ENCODE peak calls at places on chromosomes 16 and 17, in eight cellular contexts. One of them, this sample, is unnamed.

GRCh38 chr17:43927101-43927935 is 15.0 kb downstream of the PPY start:
- DNase-seq in IMR-90: no peak
- DNase-seq in esophagus squamous epithelium: no peak
- DNase-seq in K562: no peak
- DNase-seq in OCI-LY7: no peak
- DNase-seq in upper lobe of right lung: peak
- DNase-seq in neural progenitor cell: peak
- DNase-seq in left lung: no peak
- DNase-seq in this sample: no peak

GRCh38 chr17:66087073-66087472 is 104.9 kb downstream of the CEP112 start:
- DNase-seq in IMR-90: peak
- DNase-seq in esophagus squamous epithelium: no peak
- DNase-seq in K562: no peak
- DNase-seq in OCI-LY7: no peak
- DNase-seq in upper lobe of right lung: no peak
- DNase-seq in neural progenitor cell: no peak
- DNase-seq in left lung: no peak
- DNase-seq in this sample: no peak

GRCh38 chr17:75521951-75522727 is 3.4 kb upstream of the LLGL2 start:
- DNase-seq in IMR-90: peak
- DNase-seq in esophagus squamous epithelium: no peak
- DNase-seq in K562: no peak
- DNase-seq in OCI-LY7: no peak
- DNase-seq in upper lobe of right lung: peak
- DNase-seq in neural progenitor cell: no peak
- DNase-seq in left lung: no peak
- DNase-seq in this sample: no peak

GRCh38 chr16:21566891-21567414 is 32.4 kb upstream of the METTL9 start:
- DNase-seq in IMR-90: no peak
- DNase-seq in esophagus squamous epithelium: no peak
- DNase-seq in K562: no peak
- DNase-seq in OCI-LY7: no peak
- DNase-seq in upper lobe of right lung: no peak
- DNase-seq in neural progenitor cell: no peak
- DNase-seq in left lung: no peak
- DNase-seq in this sample: no peak

GRCh38 chr17:2227025-2227699 is 76.4 kb downstream of the SMG6 start:
- DNase-seq in IMR-90: no peak
- DNase-seq in esophagus squamous epithelium: no peak
- DNase-seq in K562: no peak
- DNase-seq in OCI-LY7: no peak
- DNase-seq in upper lobe of right lung: no peak
- DNase-seq in neural progenitor cell: no peak
- DNase-seq in left lung: no peak
- DNase-seq in this sample: no peak

GRCh38 chr16:3054965-3055733 is 8.8 kb downstream of the MMP25 start:
- DNase-seq in IMR-90: no peak
- DNase-seq in esophagus squamous epithelium: no peak
- DNase-seq in K562: no peak
- DNase-seq in OCI-LY7: peak
- DNase-seq in upper lobe of right lung: no peak
- DNase-seq in neural progenitor cell: no peak
- DNase-seq in left lung: no peak
- DNase-seq in this sample: no peak

GRCh38 chr17:81960130-81960958 is 643 bp downstream of the NOTUM start:
- DNase-seq in IMR-90: no peak
- DNase-seq in esophagus squamous epithelium: no peak
- DNase-seq in K562: peak
- DNase-seq in OCI-LY7: no peak
- DNase-seq in upper lobe of right lung: no peak
- DNase-seq in neural progenitor cell: peak
- DNase-seq in left lung: no peak
- DNase-seq in this sample: peak

GRCh38 chr16:54507091-54507490 is 220.5 kb upstream of the IRX3 start:
- DNase-seq in IMR-90: no peak
- DNase-seq in esophagus squamous epithelium: no peak
- DNase-seq in K562: no peak
- DNase-seq in OCI-LY7: no peak
- DNase-seq in upper lobe of right lung: no peak
- DNase-seq in neural progenitor cell: no peak
- DNase-seq in left lung: no peak
- DNase-seq in this sample: no peak

GRCh38 chr16:77063617-77064016 is 127.4 kb upstream of the MON1B start:
- DNase-seq in IMR-90: no peak
- DNase-seq in esophagus squamous epithelium: no peak
- DNase-seq in K562: no peak
- DNase-seq in OCI-LY7: no peak
- DNase-seq in upper lobe of right lung: no peak
- DNase-seq in neural progenitor cell: peak
- DNase-seq in left lung: no peak
- DNase-seq in this sample: no peak

GRCh38 chr17:78615631-78616030 is 38.4 kb upstream of the DNAH17 start:
- DNase-seq in IMR-90: no peak
- DNase-seq in esophagus squamous epithelium: no peak
- DNase-seq in K562: no peak
- DNase-seq in OCI-LY7: no peak
- DNase-seq in upper lobe of right lung: no peak
- DNase-seq in neural progenitor cell: no peak
- DNase-seq in left lung: peak
- DNase-seq in this sample: no peak

GRCh38 chr17:42895185-42895555 is 5.4 kb upstream of the G6PC1 start:
- DNase-seq in IMR-90: peak
- DNase-seq in esophagus squamous epithelium: no peak
- DNase-seq in K562: no peak
- DNase-seq in OCI-LY7: no peak
- DNase-seq in upper lobe of right lung: peak
- DNase-seq in neural progenitor cell: no peak
- DNase-seq in left lung: peak
- DNase-seq in this sample: no peak

GRCh38 chr17:27579897-27580321 is 51.1 kb upstream of the LGALS9 start:
- DNase-seq in IMR-90: no peak
- DNase-seq in esophagus squamous epithelium: no peak
- DNase-seq in K562: peak
- DNase-seq in OCI-LY7: no peak
- DNase-seq in upper lobe of right lung: no peak
- DNase-seq in neural progenitor cell: no peak
- DNase-seq in left lung: no peak
- DNase-seq in this sample: no peak

GRCh38 chr17:66549731-66550207 is 247.4 kb downstream of the PRKCA start:
- DNase-seq in IMR-90: peak
- DNase-seq in esophagus squamous epithelium: no peak
- DNase-seq in K562: no peak
- DNase-seq in OCI-LY7: no peak
- DNase-seq in upper lobe of right lung: no peak
- DNase-seq in neural progenitor cell: no peak
- DNase-seq in left lung: no peak
- DNase-seq in this sample: no peak

GRCh38 chr17:50180066-50180465 is 14.3 kb downstream of the SGCA start:
- DNase-seq in IMR-90: no peak
- DNase-seq in esophagus squamous epithelium: no peak
- DNase-seq in K562: no peak
- DNase-seq in OCI-LY7: no peak
- DNase-seq in upper lobe of right lung: no peak
- DNase-seq in neural progenitor cell: no peak
- DNase-seq in left lung: no peak
- DNase-seq in this sample: no peak

GRCh38 chr17:7020894-7021664 is 1.8 kb upstream of the BCL6B start:
- DNase-seq in IMR-90: no peak
- DNase-seq in esophagus squamous epithelium: no peak
- DNase-seq in K562: no peak
- DNase-seq in OCI-LY7: no peak
- DNase-seq in upper lobe of right lung: no peak
- DNase-seq in neural progenitor cell: no peak
- DNase-seq in left lung: no peak
- DNase-seq in this sample: no peak

GRCh38 chr16:89189358-89190025 is 10.8 kb downstream of the SLC22A31 start:
- DNase-seq in IMR-90: no peak
- DNase-seq in esophagus squamous epithelium: no peak
- DNase-seq in K562: no peak
- DNase-seq in OCI-LY7: no peak
- DNase-seq in upper lobe of right lung: no peak
- DNase-seq in neural progenitor cell: no peak
- DNase-seq in left lung: no peak
- DNase-seq in this sample: peak

GRCh38 chr16:22088642-22089041 is 3.7 kb upstream of the VWA3A start:
- DNase-seq in IMR-90: no peak
- DNase-seq in esophagus squamous epithelium: no peak
- DNase-seq in K562: no peak
- DNase-seq in OCI-LY7: no peak
- DNase-seq in upper lobe of right lung: no peak
- DNase-seq in neural progenitor cell: no peak
- DNase-seq in left lung: no peak
- DNase-seq in this sample: no peak

DNA sequence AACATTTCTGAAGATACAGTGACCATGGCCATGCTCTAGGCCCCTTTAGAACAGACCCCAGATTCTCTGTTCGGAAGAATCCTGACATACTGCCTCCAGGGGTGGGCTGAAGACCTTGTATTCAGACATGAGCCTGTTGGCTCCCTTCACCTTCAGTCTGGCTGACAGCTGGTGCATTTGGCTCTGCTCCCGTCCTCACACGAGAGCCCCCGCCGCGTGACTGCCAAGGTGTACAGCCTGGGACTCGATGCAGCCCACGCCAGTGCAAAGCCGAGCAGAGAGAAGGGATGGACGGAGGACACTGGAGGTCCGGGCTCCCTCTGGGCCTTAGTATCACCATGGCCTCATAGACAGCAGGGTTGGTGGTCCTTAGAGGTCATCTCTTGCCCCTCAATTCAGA is 46.9 kb downstream of the COTL1 start:
- DNase-seq in IMR-90: no peak
- DNase-seq in esophagus squamous epithelium: no peak
- DNase-seq in K562: no peak
- DNase-seq in OCI-LY7: no peak
- DNase-seq in upper lobe of right lung: no peak
- DNase-seq in neural progenitor cell: no peak
- DNase-seq in left lung: no peak
- DNase-seq in this sample: no peak
- TF ChIP-seq CTCF in IMR-90: no peak
- TF ChIP-seq CTCF in esophagus squamous epithelium: no peak
- TF ChIP-seq CTCF in K562: no peak
- TF ChIP-seq CTCF in OCI-LY7: no peak
- TF ChIP-seq CTCF in upper lobe of right lung: no peak
- TF ChIP-seq CTCF in neural progenitor cell: no peak
- TF ChIP-seq CTCF in left lung: no peak
- TF ChIP-seq CTCF in this sample: no peak

DNA sequence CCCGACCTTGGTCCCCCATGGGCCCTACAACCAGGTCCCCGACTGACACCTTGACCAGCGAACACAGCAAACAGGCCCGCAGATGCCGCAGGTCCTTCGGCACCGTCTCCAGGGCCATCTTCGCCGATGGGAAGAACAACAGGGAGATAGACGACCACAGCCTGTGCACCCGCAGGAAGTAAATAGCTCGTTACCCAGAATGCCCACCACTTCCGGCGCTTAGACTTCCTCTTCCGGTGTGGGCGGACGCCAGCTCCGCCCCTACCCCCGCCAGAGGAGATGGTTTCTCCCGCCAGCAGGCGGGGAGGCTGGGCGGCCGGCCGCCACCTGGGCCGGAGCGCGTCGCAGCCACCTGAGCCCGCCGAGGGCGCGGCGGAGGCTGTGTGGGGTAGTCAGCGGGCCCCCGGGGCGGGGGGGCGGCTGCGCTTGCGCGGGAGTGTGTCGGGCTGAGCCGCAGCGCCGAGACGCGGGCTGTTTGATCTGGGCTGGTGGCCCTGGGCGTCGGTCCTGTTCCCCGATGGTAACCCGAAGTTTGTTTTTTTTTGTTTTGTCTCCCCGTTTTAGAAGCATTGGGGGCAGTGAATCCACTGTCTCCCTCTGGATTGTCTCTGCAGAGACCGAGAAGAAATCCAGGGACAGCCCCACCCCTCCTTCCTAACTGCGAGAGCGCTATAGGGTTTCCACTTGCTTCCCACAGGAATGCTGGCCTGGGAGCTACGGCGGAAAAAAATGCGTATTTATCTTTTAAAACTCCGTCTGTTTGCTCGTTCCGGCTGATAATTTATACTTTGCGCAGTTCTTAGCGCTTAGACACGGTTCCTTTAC is at the start of gene SUPT4H1:
- DNase-seq in IMR-90: peak
- DNase-seq in esophagus squamous epithelium: peak
- DNase-seq in K562: peak
- DNase-seq in OCI-LY7: peak
- DNase-seq in upper lobe of right lung: peak
- DNase-seq in neural progenitor cell: peak
- DNase-seq in left lung: peak
- DNase-seq in this sample: peak
- TF ChIP-seq CTCF in IMR-90: no peak
- TF ChIP-seq CTCF in esophagus squamous epithelium: peak
- TF ChIP-seq CTCF in K562: peak
- TF ChIP-seq CTCF in OCI-LY7: no peak
- TF ChIP-seq CTCF in upper lobe of right lung: peak
- TF ChIP-seq CTCF in neural progenitor cell: no peak
- TF ChIP-seq CTCF in left lung: no peak
- TF ChIP-seq CTCF in this sample: no peak

DNA sequence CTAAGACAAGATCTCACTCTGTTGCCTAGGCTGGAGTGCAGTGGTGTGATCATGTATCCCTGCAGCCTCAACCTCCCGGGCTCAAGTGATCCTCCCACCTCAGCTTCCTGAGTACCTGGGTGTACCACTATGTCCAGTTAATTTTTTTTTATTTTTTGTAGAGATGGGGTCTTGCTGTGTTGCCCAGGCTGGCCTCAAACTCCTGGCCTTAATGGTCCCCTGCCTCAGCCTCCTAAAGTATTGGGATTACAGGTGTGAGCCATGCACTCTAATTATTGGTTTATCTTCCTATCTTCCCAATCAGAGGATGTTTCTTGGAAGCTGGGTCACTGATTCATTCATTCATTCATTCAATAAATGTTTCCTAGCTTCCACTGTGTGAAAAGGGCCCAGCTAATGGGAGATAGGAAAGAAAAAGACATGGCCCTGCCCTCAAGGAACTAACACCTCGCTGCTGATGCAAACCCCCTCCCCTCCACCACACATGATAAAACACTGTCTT is 8.5 kb downstream of the ASPHD1 start:
- DNase-seq in IMR-90: no peak
- DNase-seq in esophagus squamous epithelium: no peak
- DNase-seq in K562: no peak
- DNase-seq in OCI-LY7: no peak
- DNase-seq in upper lobe of right lung: no peak
- DNase-seq in neural progenitor cell: no peak
- DNase-seq in left lung: no peak
- DNase-seq in this sample: no peak
- TF ChIP-seq CTCF in IMR-90: no peak
- TF ChIP-seq CTCF in esophagus squamous epithelium: no peak
- TF ChIP-seq CTCF in K562: no peak
- TF ChIP-seq CTCF in OCI-LY7: no peak
- TF ChIP-seq CTCF in upper lobe of right lung: no peak
- TF ChIP-seq CTCF in neural progenitor cell: no peak
- TF ChIP-seq CTCF in left lung: no peak
- TF ChIP-seq CTCF in this sample: no peak

DNA sequence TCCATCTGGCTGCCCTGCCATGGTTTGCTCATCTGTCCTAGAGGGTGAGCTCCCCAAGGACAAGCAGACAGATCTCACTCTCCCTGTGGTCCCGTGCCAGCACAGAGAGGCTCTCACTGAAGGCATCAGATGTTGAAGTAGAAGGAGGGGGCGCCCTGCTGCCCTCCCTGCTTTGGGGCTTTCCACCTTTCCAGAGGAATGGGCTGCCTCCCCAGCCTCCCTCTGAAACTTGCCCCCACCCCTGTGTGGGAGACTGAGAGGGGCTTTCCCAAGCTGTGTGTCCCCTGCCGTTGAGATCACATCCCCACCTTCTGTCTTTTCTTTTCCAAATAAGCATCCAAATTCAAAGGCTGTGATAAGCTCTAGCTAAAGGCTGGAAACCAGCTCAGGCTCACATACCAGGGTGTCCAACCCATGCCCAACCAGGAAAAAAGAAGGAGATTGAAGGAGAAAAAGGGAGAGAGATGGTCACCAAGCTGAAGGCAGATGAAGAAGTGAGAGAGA is 146.1 kb upstream of the LHX1 start:
- DNase-seq in IMR-90: no peak
- DNase-seq in esophagus squamous epithelium: no peak
- DNase-seq in K562: no peak
- DNase-seq in OCI-LY7: no peak
- DNase-seq in upper lobe of right lung: no peak
- DNase-seq in neural progenitor cell: no peak
- DNase-seq in left lung: no peak
- DNase-seq in this sample: no peak
- TF ChIP-seq CTCF in IMR-90: no peak
- TF ChIP-seq CTCF in esophagus squamous epithelium: no peak
- TF ChIP-seq CTCF in K562: no peak
- TF ChIP-seq CTCF in OCI-LY7: no peak
- TF ChIP-seq CTCF in upper lobe of right lung: no peak
- TF ChIP-seq CTCF in neural progenitor cell: no peak
- TF ChIP-seq CTCF in left lung: no peak
- TF ChIP-seq CTCF in this sample: no peak